ENCODE peak calls at places on chromosomes 16 and 17, in ten cellular contexts. H is activated CD4-positive, alpha-beta memory T cell treated with anti-CD3 and anti-CD28 coated beads, Interleukin-2, amount 10 ng/mL, durations not matched to agents 7 days and 5 days; V is stomach; M is spleen; B is body of pancreas; T is HTR-8/SVneo; K is lung; U is uterus; R is psoas muscle; Z is AG09319. J is an unnamed sample.

GRCh38 chr17:59859444-59860025 is 33.2 kb downstream of the TUBD1 start:
- DNase-seq in H (no peak), V (no peak), M (no peak), B (no peak), T (no peak), K (no peak), U (no peak), R (no peak), Z (peak; percentile 41), J (no peak)

GRCh38 chr16:87874639-87875472 is 5.5 kb upstream of the SLC7A5 start:
- DNase-seq in H (peak; percentile 75), V (no peak), M (no peak), B (no peak), T (no peak), K (no peak), U (no peak), R (no peak), Z (no peak), J (no peak)

GRCh38 chr17:42329025-42329976 is 41.0 kb downstream of the STAT5A start:
- DNase-seq in H (no peak), V (no peak), M (no peak), B (no peak), T (peak; percentile 67), K (no peak), U (no peak), R (no peak), Z (no peak), J (no peak)

GRCh38 chr17:79891113-79891730 is 52.0 kb upstream of the CBX4 start:
- DNase-seq in H (no peak), V (no peak), M (peak; percentile 62), B (no peak), T (no peak), K (no peak), U (no peak), R (no peak), Z (no peak), J (no peak)

GRCh38 chr16:67226295-67226803 is 581 bp upstream of the TMEM208 start:
- DNase-seq in H (no peak), V (no peak), M (no peak), B (no peak), T (no peak), K (no peak), U (no peak), R (no peak), Z (no peak), J (no peak)

GRCh38 chr17:20184977-20185619 is 175.9 kb downstream of the SPECC1 start:
- DNase-seq in H (no peak), V (no peak), M (no peak), B (no peak), T (no peak), K (no peak), U (no peak), R (no peak), Z (no peak), J (no peak)

GRCh38 chr17:17165666-17166308 is 40.3 kb downstream of the PLD6 start:
- DNase-seq in H (no peak), V (no peak), M (no peak), B (no peak), T (no peak), K (no peak), U (no peak), R (no peak), Z (no peak), J (no peak)

GRCh38 chr17:46894476-46895151 is 28.3 kb upstream of the GOSR2 start:
- DNase-seq in H (no peak), V (no peak), M (no peak), B (peak; percentile 54), T (no peak), K (no peak), U (no peak), R (no peak), Z (no peak), J (no peak)

GRCh38 chr17:50946891-50947843 is 81.0 kb upstream of the TOB1 start:
- DNase-seq in H (no peak), V (no peak), M (no peak), B (peak; percentile 14), T (no peak), K (no peak), U (peak; percentile 15), R (no peak), Z (no peak), J (no peak)

GRCh38 chr17:72432143-72432604 is 311.4 kb downstream of the SOX9 start:
- DNase-seq in H (no peak), V (no peak), M (no peak), B (no peak), T (no peak), K (no peak), U (no peak), R (no peak), Z (no peak), J (no peak)

GRCh38 chr16:29811896-29812665 is at the start of gene PRRT2:
- DNase-seq in H (peak; percentile 49), V (no peak), M (peak; percentile 89), B (peak; percentile 44), T (peak; percentile 37), K (no peak), U (peak; percentile 80), R (peak; percentile 68), Z (no peak), J (peak; percentile 68)

GRCh38 chr17:76082326-76083251 is 3.6 kb downstream of the ZACN start:
- DNase-seq in H (no peak), V (no peak), M (no peak), B (no peak), T (no peak), K (no peak), U (no peak), R (no peak), Z (no peak), J (no peak)

GRCh38 chr16:83930730-83931500 is 22.1 kb upstream of the OSGIN1 start:
- DNase-seq in H (no peak), V (no peak), M (no peak), B (no peak), T (no peak), K (no peak), U (peak; percentile 11), R (peak; percentile 15), Z (no peak), J (no peak)

GRCh38 chr17:48181653-48182052 is 74.1 kb downstream of the SNX11 start:
- DNase-seq in H (no peak), V (no peak), M (no peak), B (no peak), T (peak; percentile 57), K (no peak), U (no peak), R (no peak), Z (no peak), J (no peak)